ENCODE peak calls at places on chromosomes 11 and 22, in seven cellular contexts. G is thoracic aorta, P is neural progenitor cell, T is HFF-Myc, U is B cell, O is GM12865, J is GM20000. R is an unnamed sample.

GRCh38 chr11:70476669-70477068 is 78.3 kb downstream of the CTTN start:
- DNase-seq in G (no peak), P (no peak), T (no peak), U (no peak), O (no peak), J (no peak), R (no peak)

GRCh38 chr11:36702330-36703054 is 104.5 kb upstream of the RAG2 start:
- DNase-seq in G (no peak), P (peak), T (peak), U (no peak), O (peak), J (peak), R (peak)

GRCh38 chr11:108963118-108963517 is 298.2 kb downstream of the DDX10 start:
- DNase-seq in G (no peak), P (no peak), T (no peak), U (no peak), O (no peak), J (no peak), R (no peak)

GRCh38 chr11:58186938-58187337 is 1.9 kb upstream of the OR9Q2 start:
- DNase-seq in G (no peak), P (no peak), T (no peak), U (no peak), O (no peak), J (no peak), R (no peak)

GRCh38 chr22:37316405-37316804 is 34.1 kb downstream of the CYTH4 start:
- DNase-seq in G (no peak), P (no peak), T (no peak), U (no peak), O (no peak), J (no peak), R (no peak)

GRCh38 chr11:117042689-117043088 is 55.5 kb downstream of the SIK3 start:
- DNase-seq in G (no peak), P (no peak), T (no peak), U (no peak), O (no peak), J (no peak), R (no peak)

GRCh38 chr22:26904483-26904882 is 247.1 kb downstream of the MIAT start:
- DNase-seq in G (no peak), P (no peak), T (no peak), U (no peak), O (no peak), J (no peak), R (no peak)

GRCh38 chr11:11213117-11213516 is 139.9 kb downstream of the CSNK2A3 start:
- DNase-seq in G (no peak), P (no peak), T (no peak), U (no peak), O (no peak), J (no peak), R (no peak)

GRCh38 chr11:66834539-66834845 is 8.7 kb upstream of the RCE1 start:
- DNase-seq in G (no peak), P (no peak), T (no peak), U (no peak), O (no peak), J (no peak), R (no peak)

GRCh38 chr22:37032134-37032534 is 12.6 kb downstream of the MPST start:
- DNase-seq in G (no peak), P (no peak), T (no peak), U (no peak), O (no peak), J (no peak), R (no peak)

GRCh38 chr22:24358105-24358836 is 69.1 kb upstream of the ADORA2A start:
- DNase-seq in G (no peak), P (no peak), T (no peak), U (no peak), O (no peak), J (no peak), R (no peak)

GRCh38 chr22:32204856-32205722 is at the start of gene RFPL2:
- DNase-seq in G (no peak), P (peak), T (no peak), U (no peak), O (no peak), J (no peak), R (peak)

GRCh38 chr11:10514713-10515112 is 26.3 kb downstream of the RNF141 start:
- DNase-seq in G (no peak), P (no peak), T (no peak), U (no peak), O (no peak), J (no peak), R (peak)

GRCh38 chr11:86068951-86069407 is at the start of gene PICALM:
- DNase-seq in G (peak), P (peak), T (peak), U (peak), O (peak), J (peak), R (peak)

GRCh38 chr11:46293616-46294015 is 16.2 kb downstream of the CREB3L1 start:
- DNase-seq in G (no peak), P (no peak), T (peak), U (no peak), O (no peak), J (no peak), R (peak)

GRCh38 chr11:64013141-64013896 is 22.4 kb upstream of the FLRT1 start:
- DNase-seq in G (no peak), P (no peak), T (no peak), U (no peak), O (no peak), J (no peak), R (no peak)

GRCh38 chr11:74321487-74322188 is 10.2 kb upstream of the P4HA3 start:
- DNase-seq in G (no peak), P (peak), T (no peak), U (no peak), O (peak), J (peak), R (peak)

GRCh38 chr22:37088750-37089408 is 20.6 kb downstream of the TMPRSS6 start:
- DNase-seq in G (no peak), P (no peak), T (no peak), U (no peak), O (no peak), J (peak), R (no peak)

GRCh38 chr22:23608583-23608982 is 23.5 kb downstream of the DRICH1 start:
- DNase-seq in G (no peak), P (peak), T (no peak), U (no peak), O (no peak), J (no peak), R (peak)

GRCh38 chr11:123054301-123055065 is 7.5 kb downstream of the HSPA8 start:
- DNase-seq in G (no peak), P (peak), T (no peak), U (no peak), O (peak), J (peak), R (peak)

GRCh38 chr11:67572747-67573419 is 10.7 kb upstream of the GSTP1 start:
- DNase-seq in G (no peak), P (peak), T (no peak), U (peak), O (peak), J (no peak), R (peak)

GRCh38 chr11:45805305-45806071 is 539 bp downstream of the SLC35C1 start:
- DNase-seq in G (no peak), P (peak), T (no peak), U (no peak), O (peak), J (no peak), R (peak)

GRCh38 chr11:31816467-31817053 is 5.4 kb upstream of the PAX6 start:
- DNase-seq in G (no peak), P (peak), T (no peak), U (no peak), O (no peak), J (peak), R (no peak)

GRCh38 chr11:47186937-47187681 is 875 bp upstream of the PACSIN3 start:
- DNase-seq in G (no peak), P (peak), T (no peak), U (no peak), O (peak), J (peak), R (peak)

GRCh38 chr11:76714493-76714892 is 43.9 kb upstream of the LRRC32 start:
- DNase-seq in G (no peak), P (no peak), T (no peak), U (no peak), O (no peak), J (no peak), R (no peak)

GRCh38 chr22:28142361-28142801 is 223.3 kb upstream of the PITPNB start:
- DNase-seq in G (no peak), P (peak), T (peak), U (no peak), O (no peak), J (no peak), R (peak)

GRCh38 chr11:12286606-12287005 is 90.8 kb upstream of the PARVA start:
- DNase-seq in G (no peak), P (no peak), T (no peak), U (no peak), O (no peak), J (no peak), R (no peak)

GRCh38 chr22:47197735-47198500 is 435.5 kb downstream of the TBC1D22A start:
- DNase-seq in G (no peak), P (no peak), T (no peak), U (peak), O (no peak), J (no peak), R (no peak)

GRCh38 chr11:68204402-68204801 is 8.7 kb downstream of the KMT5B start:
- DNase-seq in G (no peak), P (no peak), T (no peak), U (no peak), O (peak), J (no peak), R (no peak)

GRCh38 chr11:32562839-32563599 is 20.6 kb upstream of the EIF3M start:
- DNase-seq in G (no peak), P (no peak), T (no peak), U (no peak), O (no peak), J (no peak), R (peak)

GRCh38 chr11:114125959-114126358 is 66.4 kb downstream of the ZBTB16 start:
- DNase-seq in G (no peak), P (no peak), T (no peak), U (no peak), O (no peak), J (no peak), R (no peak)

GRCh38 chr11:8614497-8614896 is 20.5 kb upstream of the STK33 start:
- DNase-seq in G (no peak), P (no peak), T (no peak), U (no peak), O (no peak), J (no peak), R (no peak)

GRCh38 chr22:41862530-41863266 is 29.8 kb downstream of the SREBF2 start:
- DNase-seq in G (no peak), P (no peak), T (no peak), U (peak), O (peak), J (peak), R (no peak)

GRCh38 chr11:58905716-58906547 is 33.4 kb upstream of the GLYATL1 start:
- DNase-seq in G (no peak), P (peak), T (peak), U (no peak), O (no peak), J (no peak), R (peak)

GRCh38 chr22:35542972-35543516 is 2.4 kb downstream of the RASD2 start:
- DNase-seq in G (no peak), P (no peak), T (no peak), U (no peak), O (no peak), J (no peak), R (no peak)
- TF ChIP-seq CTCF in G (no peak), P (no peak), T (no peak), U (no peak), O (no peak), J (no peak), R (no peak)

GRCh38 chr11:133243832-133244231 is 288.5 kb downstream of the OPCML start:
- DNase-seq in G (no peak), P (peak), T (no peak), U (no peak), O (no peak), J (no peak), R (no peak)
- TF ChIP-seq CTCF in G (no peak), P (peak), T (no peak), U (no peak), O (no peak), J (no peak), R (no peak)

GRCh38 chr11:62592989-62593421 is 1.7 kb upstream of the TUT1 start:
- DNase-seq in G (no peak), P (no peak), T (no peak), U (no peak), O (no peak), J (no peak), R (no peak)

GRCh38 chr11:62592216-62592815 is 993 bp upstream of the TUT1 start:
- DNase-seq in G (no peak), P (no peak), T (no peak), U (no peak), O (peak), J (no peak), R (no peak)

GRCh38 chr11:62588966-62589637 is 2.2 kb downstream of the TUT1 start:
- DNase-seq in G (no peak), P (no peak), T (no peak), U (no peak), O (no peak), J (no peak), R (no peak)

GRCh38 chr11:62593434-62594044 is 2.2 kb upstream of the TUT1 start:
- DNase-seq in G (no peak), P (peak), T (no peak), U (peak), O (peak), J (peak), R (peak)

GRCh38 chr11:62591448-62592215 is at the start of gene TUT1:
- DNase-seq in G (peak), P (peak), T (peak), U (peak), O (peak), J (peak), R (peak)
- TF ChIP-seq CTCF in G (no peak), P (peak), T (no peak), U (no peak), O (no peak), J (no peak), R (no peak)

DNA sequence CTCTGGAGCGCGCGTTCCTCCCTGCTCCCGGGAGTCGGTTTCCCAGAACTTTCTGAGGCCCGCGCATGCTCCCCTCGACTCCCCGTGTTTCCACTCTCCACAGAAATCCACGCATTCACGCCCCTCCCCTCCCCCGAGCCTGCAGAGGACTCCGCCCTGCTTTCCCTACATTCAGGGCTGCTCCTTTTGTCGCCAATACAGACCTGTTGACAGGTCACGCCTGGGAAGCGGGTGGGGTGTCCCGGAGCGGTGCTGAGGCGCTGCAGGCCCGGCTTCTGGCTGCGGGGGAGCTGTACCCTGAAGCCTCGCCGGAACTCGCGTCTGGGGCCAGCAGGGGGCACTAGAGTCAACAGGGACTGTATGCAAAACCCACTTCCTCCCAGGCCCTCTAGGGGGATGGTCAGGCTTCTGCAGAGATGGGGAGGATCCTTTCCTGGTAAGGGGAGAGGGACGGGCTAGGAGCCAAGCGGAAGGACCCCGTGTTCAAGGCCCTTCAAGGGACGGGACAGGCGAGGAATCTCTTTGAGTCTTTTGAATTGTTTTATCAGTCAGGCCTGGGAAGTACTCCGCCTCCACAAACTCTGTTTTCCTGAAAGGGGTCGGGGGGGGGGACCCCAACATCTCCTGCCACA is at the start of gene PRAME:
- DNase-seq in G (no peak), P (peak), T (no peak), U (peak), O (peak), J (peak), R (peak)
- TF ChIP-seq CTCF in G (no peak), P (peak), T (peak), U (peak), O (peak), J (peak), R (peak)

DNA sequence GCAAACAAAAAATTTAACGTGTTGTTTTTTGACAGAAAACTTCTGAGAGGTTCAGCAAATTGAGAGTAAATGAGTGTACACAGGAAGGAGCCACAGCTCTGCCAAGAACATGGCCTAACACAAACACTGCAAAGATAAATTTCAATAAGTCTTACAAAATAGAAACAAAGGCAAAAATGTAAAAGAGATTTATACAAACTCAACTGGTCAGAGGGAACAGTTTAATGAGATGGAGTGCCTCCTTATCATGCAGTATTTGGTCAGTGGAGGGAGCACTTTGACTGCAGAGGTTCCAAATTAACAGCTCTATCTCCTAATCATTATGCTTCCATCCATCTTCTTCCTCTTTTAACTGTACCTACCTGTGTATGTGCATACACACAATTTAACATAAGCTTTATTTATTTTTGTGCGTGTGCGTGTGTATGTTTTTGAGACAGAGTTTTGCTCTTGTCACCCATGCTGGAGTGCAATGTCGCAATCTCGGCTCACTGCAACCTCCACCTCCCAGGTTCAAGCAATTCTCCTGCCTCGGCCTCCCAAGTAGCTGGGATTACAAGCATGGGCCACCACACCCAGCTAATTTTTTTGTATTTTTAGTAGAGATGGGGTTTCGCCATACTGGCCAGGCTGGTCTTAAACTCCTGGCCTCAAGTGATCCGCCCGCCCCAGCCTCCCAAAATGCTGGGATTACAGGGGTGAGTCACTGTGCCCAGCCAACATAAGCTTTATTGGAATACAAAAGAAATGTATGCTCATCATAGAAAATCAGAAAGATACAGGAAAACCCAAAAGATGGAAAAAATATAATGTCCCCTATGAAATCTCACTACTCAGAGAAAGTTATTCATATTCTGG is 111.9 kb downstream of the MRTFA start:
- DNase-seq in G (no peak), P (no peak), T (no peak), U (no peak), O (peak), J (no peak), R (peak)
- TF ChIP-seq CTCF in G (no peak), P (peak), T (peak), U (no peak), O (peak), J (no peak), R (peak)

R was measured in fibroblast of the aortic adventitia.